ENCODE peak calls at places on chromosomes 12 and 14, in five cellular contexts. V is heart right ventricle, X is omental fat pad, C is progenitor cell of endocrine pancreas, R is astrocyte of the spinal cord. F is an unnamed sample.

GRCh38 chr14:73170686-73171085 is 34.4 kb downstream of the PSEN1 start:
- DNase-seq in V (no peak), X (no peak), C (no peak), R (no peak), F (no peak)

GRCh38 chr12:124581299-124581698 is 13.9 kb upstream of the NCOR2 start:
- DNase-seq in V (no peak), X (no peak), C (no peak), R (no peak), F (no peak)

GRCh38 chr14:64080452-64080851 is 213.7 kb downstream of the ESR2 start:
- DNase-seq in V (no peak), X (no peak), C (no peak), R (no peak), F (no peak)

GRCh38 chr14:94548131-94548998 is 12.9 kb upstream of the SERPINA4 start:
- DNase-seq in V (no peak), X (no peak), C (no peak), R (no peak), F (no peak)

GRCh38 chr12:52314511-52314910 is 6.7 kb downstream of the KRT83 start:
- DNase-seq in V (no peak), X (no peak), C (no peak), R (no peak), F (no peak)

GRCh38 chr12:105839629-105840127 is 299.1 kb downstream of the NUAK1 start:
- DNase-seq in V (no peak), X (no peak), C (no peak), R (no peak), F (no peak)

GRCh38 chr12:18690653-18691052 is 47.2 kb downstream of the PLCZ1 start:
- DNase-seq in V (no peak), X (no peak), C (no peak), R (peak; percentile 62), F (no peak)

GRCh38 chr12:45660330-45660729 is 69.2 kb upstream of the ARID2 start:
- DNase-seq in V (no peak), X (no peak), C (no peak), R (peak; percentile 76), F (no peak)

GRCh38 chr14:37056473-37056872 is 115.9 kb downstream of the SLC25A21 start:
- DNase-seq in V (no peak), X (no peak), C (no peak), R (peak; percentile 94), F (no peak)

GRCh38 chr12:111428728-111429175 is 23.0 kb downstream of the SH2B3 start:
- DNase-seq in V (peak; percentile 83), X (no peak), C (no peak), R (no peak), F (no peak)

GRCh38 chr14:100298551-100299237 is 7.5 kb downstream of the SLC25A29 start:
- DNase-seq in V (no peak), X (no peak), C (no peak), R (no peak), F (no peak)

GRCh38 chr12:12803186-12803585 is 10.0 kb upstream of the DDX47 start:
- DNase-seq in V (peak; percentile 64), X (peak; percentile 34), C (no peak), R (peak; percentile 84), F (no peak)

GRCh38 chr14:104893435-104894207 is 28.6 kb downstream of the CEP170B start:
- DNase-seq in V (peak; percentile 8), X (no peak), C (no peak), R (no peak), F (peak; percentile 11)

GRCh38 chr14:104897286-104898194 is 27.1 kb upstream of the PLD4 start:
- DNase-seq in V (no peak), X (no peak), C (no peak), R (no peak), F (no peak)

GRCh38 chr14:104895786-104896642 is 28.7 kb upstream of the PLD4 start:
- DNase-seq in V (no peak), X (no peak), C (no peak), R (no peak), F (no peak)

GRCh38 chr14:104894331-104895206 is 29.5 kb downstream of the CEP170B start:
- DNase-seq in V (peak; percentile 32), X (no peak), C (no peak), R (no peak), F (no peak)

DNA sequence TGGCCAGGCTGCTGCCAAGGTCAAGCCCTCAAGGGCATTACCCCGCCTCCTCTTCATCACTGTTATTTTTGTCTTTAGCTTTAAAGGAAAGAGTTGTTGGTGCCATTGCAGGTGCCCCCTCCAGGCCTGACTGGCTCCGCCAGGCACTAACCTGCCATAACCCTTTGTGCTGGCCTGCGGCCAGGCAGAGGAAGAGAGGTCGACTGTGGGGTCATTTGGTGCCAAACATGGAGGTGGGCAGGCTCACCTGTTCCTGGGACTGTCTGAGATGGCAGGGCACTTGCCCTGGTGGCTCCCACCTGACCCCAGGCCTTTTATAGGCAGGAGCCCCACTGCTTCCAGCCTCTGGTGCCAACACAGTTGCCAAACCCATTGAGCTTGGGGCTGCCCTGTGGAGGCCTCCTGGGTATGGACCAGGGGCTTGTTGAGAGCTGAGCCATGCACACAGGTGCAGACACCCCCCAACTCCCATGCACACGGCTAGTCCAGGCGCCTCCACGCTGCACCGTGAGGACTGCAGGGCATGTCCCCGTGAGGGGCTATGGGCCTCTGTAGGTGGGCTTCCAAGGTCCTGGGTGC is 29.4 kb upstream of the PLD4 start:
- DNase-seq in V (no peak), X (no peak), C (no peak), R (no peak), F (no peak)
- TF ChIP-seq CTCF in V (no peak), X (no peak), C (no peak), R (no peak), F (no peak)

GRCh38 chr12:127457726-127458125 is 809.2 kb upstream of the TMEM132C start:
- DNase-seq in V (no peak), X (no peak), C (no peak), R (no peak), F (no peak)

GRCh38 chr12:127459687-127460086 is 807.3 kb upstream of the TMEM132C start:
- DNase-seq in V (no peak), X (no peak), C (no peak), R (no peak), F (no peak)

GRCh38 chr12:127450822-127451221 is 816.1 kb upstream of the TMEM132C start:
- DNase-seq in V (no peak), X (no peak), C (no peak), R (no peak), F (no peak)

GRCh38 chr12:127459166-127459565 is 807.8 kb upstream of the TMEM132C start:
- DNase-seq in V (no peak), X (no peak), C (no peak), R (no peak), F (no peak)

DNA sequence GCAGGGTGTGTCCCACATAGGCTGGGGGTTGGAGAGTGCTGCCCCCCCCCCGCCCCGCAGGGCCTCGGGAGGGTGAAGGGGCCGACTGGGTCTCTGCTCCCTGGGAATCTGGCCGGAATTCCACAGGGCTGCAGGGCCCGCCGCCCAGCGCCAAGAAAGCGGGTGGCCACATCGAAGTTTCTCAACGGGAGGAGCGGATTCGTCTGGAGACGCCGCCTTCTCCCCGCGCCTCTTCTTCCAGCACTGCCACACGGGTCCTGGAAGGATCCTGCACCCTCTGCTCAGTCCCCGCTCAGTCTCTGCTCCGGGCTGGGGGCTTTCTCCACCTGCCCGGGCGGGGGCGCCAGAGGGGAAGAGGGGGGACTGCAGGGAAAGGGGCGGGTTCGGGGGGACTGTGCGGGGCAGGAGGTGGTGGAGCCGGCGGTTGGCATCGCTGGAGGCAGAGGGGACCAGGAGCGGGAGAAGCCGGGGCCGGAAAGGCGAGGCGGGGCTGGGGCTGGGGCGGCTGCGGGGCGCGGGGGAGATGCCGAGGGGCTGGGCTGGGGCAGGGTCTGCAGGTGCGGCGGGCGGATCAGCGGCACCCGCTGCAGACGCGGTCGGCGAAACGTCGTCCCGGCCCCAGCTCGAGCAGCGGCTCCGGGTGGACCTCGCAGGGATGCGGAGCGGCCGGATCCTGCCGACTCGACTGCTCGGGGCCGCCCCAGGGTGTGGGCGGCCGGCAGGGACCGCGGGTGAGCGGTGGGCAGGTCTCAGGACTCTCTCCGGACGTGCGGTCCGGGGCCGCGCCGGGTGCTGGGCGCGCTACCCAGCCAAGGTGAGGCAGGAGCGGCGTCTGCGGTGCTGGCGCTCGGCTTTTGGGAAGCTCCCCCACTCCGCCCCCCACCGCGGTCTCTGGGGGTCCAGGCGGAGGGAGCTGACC is 811.4 kb upstream of the TMEM132C start:
- DNase-seq in V (no peak), X (no peak), C (peak; percentile 35), R (no peak), F (no peak)
- TF ChIP-seq CTCF in V (no peak), X (no peak), C (peak; percentile 38), R (peak; percentile 31), F (no peak)

GRCh38 chr12:95997911-95998510 is 1.9 kb upstream of the HAL start:
- DNase-seq in V (no peak), X (no peak), C (no peak), R (no peak), F (no peak)

GRCh38 chr12:95999484-95999883 is 3.3 kb upstream of the HAL start:
- DNase-seq in V (no peak), X (no peak), C (no peak), R (no peak), F (no peak)

GRCh38 chr12:95997276-95997675 is 1.1 kb upstream of the HAL start:
- DNase-seq in V (no peak), X (no peak), C (no peak), R (no peak), F (no peak)

GRCh38 chr12:96000858-96001257 is 4.7 kb upstream of the HAL start:
- DNase-seq in V (no peak), X (no peak), C (no peak), R (no peak), F (no peak)

DNA sequence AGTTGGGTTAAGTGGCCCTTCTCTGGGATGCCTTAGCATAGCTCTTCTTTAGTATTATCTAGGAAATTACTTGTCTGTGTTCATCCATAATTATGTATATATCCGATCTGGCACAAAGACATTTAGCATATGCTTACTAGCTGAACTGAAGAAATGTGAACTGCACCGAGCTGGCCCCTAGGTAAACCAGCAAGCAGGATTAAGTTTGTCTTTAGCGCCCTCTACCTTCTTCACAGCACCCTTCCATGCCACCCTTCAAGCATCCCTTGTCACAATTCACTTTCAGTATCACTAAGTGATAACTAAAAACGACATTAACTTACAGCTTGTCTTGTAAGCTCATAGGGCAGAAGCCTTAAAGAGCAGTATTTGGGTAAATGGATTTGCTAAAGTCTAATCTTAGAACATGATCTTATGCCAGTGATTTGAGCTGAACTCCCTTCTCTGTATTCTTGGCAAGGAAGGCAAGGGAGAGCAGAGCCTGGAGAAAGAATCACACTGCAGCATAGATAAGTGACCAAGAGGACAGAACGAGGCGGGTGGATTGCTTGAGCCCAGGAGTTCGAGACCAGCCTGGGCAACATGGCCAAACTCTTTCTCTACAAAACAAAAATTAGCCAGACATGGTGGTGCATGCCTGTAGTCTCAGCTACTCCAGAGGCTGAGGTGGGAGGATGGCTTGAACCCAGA is 2.6 kb upstream of the HAL start:
- DNase-seq in V (peak; percentile 28), X (no peak), C (no peak), R (peak; percentile 61), F (no peak)
- TF ChIP-seq CTCF in V (peak; percentile 74), X (no peak), C (peak; percentile 78), R (peak; percentile 71), F (peak; percentile 60)

DNA sequence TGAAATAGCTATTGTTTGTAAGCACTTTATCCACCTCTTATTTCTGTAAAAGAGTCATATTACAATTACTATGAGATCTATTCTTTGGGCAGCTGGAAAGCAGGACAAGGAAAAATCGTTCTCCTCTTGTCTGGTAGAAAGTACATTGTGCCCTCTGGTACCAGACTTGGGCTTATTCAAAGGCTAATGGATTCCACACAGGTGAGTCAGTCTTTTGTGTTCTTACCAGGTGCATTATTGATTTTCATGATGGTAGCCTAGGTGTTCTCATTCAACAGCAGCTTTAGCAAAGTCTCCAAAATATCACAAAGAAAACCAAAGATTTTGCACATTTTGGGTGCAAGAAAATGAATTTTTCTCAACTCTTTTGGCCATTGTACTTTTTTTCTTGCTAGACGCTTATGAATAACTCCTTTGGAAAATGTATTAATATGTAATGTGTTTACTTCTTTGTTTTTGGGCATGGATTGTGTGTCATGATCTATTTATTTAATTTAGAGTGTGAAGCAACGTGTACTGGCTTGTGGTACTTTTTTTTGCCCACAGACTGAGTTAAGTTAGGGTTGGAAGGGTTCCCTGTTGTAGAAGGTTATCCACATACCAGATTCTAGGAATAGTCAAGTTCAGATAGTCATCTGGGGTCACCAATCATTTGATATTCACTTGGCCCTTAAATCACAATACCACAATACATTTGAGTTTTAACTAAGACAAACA is 26.2 kb downstream of the MNAT1 start:
- DNase-seq in V (no peak), X (no peak), C (no peak), R (no peak), F (no peak)
- TF ChIP-seq CTCF in V (no peak), X (no peak), C (no peak), R (no peak), F (no peak)